ENCODE peak calls at places on chromosomes 7 and 10, in four cellular contexts. U, P, O and I are unnamed samples.
A peak's percentile ranks its signal among the peaks of the same experiment; 100 is the strongest.

GRCh38 chr7:147547252-147547897 is 1043.2 kb upstream of the C7orf33 start:
- DNase-seq in U (peak; percentile 49), P (no peak), O (peak; percentile 40), I (peak; percentile 32)

GRCh38 chr10:92184977-92185376 is 105.9 kb downstream of the CPEB3 start:
- DNase-seq in O (no peak), U (no peak), P (no peak), I (no peak)

GRCh38 chr10:93600861-93601773 is at the start of gene RBP4:
- DNase-seq in P (no peak), U (no peak), O (peak; percentile 43), I (peak; percentile 49)

GRCh38 chr7:89029864-89030263 is 234.3 kb upstream of the TEX47 start:
- DNase-seq in U (no peak), P (no peak), O (no peak), I (peak; percentile 57)

GRCh38 chr10:59004392-59004791 is 172.1 kb upstream of the PHYHIPL start:
- DNase-seq in U (no peak), O (no peak), P (no peak), I (no peak)

GRCh38 chr7:50273870-50274269 is 30.6 kb upstream of the IKZF1 start:
- DNase-seq in U (no peak), P (no peak), O (no peak), I (no peak)

GRCh38 chr10:71613303-71613777 is 106.2 kb downstream of the C10orf105 start:
- DNase-seq in P (no peak), O (peak; percentile 13), U (no peak), I (no peak)

GRCh38 chr7:104903044-104903443 is 111.0 kb upstream of the KMT2E start:
- DNase-seq in O (peak; percentile 45), P (no peak), U (no peak), I (peak; percentile 11)

GRCh38 chr7:44962483-44963251 is 16.1 kb downstream of the MYO1G start:
- DNase-seq in U (no peak), O (peak; percentile 25), P (peak; percentile 89), I (peak; percentile 26)

GRCh38 chr7:151808296-151809155 is 68.4 kb downstream of the PRKAG2 start:
- DNase-seq in O (no peak), P (no peak), U (no peak), I (no peak)

GRCh38 chr7:30470783-30471182 is 7.8 kb downstream of the NOD1 start:
- DNase-seq in O (peak; percentile 88), U (no peak), P (no peak), I (peak; percentile 93)

GRCh38 chr7:128832880-128833147 is 2.6 kb downstream of the FLNC start:
- DNase-seq in U (no peak), P (no peak), O (no peak), I (no peak)

GRCh38 chr7:69663911-69664310 is 65.6 kb downstream of the AUTS2 start:
- DNase-seq in U (no peak), O (no peak), P (no peak), I (no peak)

GRCh38 chr7:152054377-152055230 is 29.1 kb downstream of the GALNT11 start:
- DNase-seq in O (peak; percentile 85), P (no peak), U (no peak), I (peak; percentile 89)

GRCh38 chr10:104255244-104255981 is 721 bp downstream of the GSTO1 start:
- DNase-seq in P (no peak), U (peak; percentile 17), O (peak; percentile 85), I (peak; percentile 90)

GRCh38 chr7:43869898-43870240 is 552 bp upstream of the MRPS24 start:
- DNase-seq in U (no peak), P (no peak), O (peak; percentile 91), I (peak; percentile 95)

GRCh38 chr10:71975891-71976725 is 11.9 kb downstream of the CHST3 start:
- DNase-seq in O (peak; percentile 60), U (peak; percentile 34), P (no peak), I (peak; percentile 65)

GRCh38 chr10:35127289-35127891 is 744 bp downstream of the CREM start:
- DNase-seq in U (peak; percentile 54), P (peak; percentile 94), O (peak; percentile 70), I (peak; percentile 68)

GRCh38 chr10:72418679-72419078 is 64.0 kb upstream of the DNAJB12 start:
- DNase-seq in P (no peak), U (no peak), O (no peak), I (no peak)

GRCh38 chr10:14039968-14040668 is 290.6 kb downstream of the FRMD4A start:
- DNase-seq in U (no peak), P (no peak), O (peak; percentile 88), I (peak; percentile 87)

GRCh38 chr7:50855526-50855925 is 72.8 kb upstream of the GRB10 start:
- DNase-seq in O (no peak), P (no peak), U (no peak), I (no peak)

GRCh38 chr10:77391605-77392235 is 245.9 kb downstream of the KCNMA1 start:
- DNase-seq in P (no peak), U (peak; percentile 43), O (peak; percentile 88), I (peak; percentile 78)

GRCh38 chr10:74927701-74928100 is 101.3 kb downstream of the KAT6B start:
- DNase-seq in U (no peak), P (no peak), O (no peak), I (peak; percentile 59)

GRCh38 chr10:131141645-131142445 is 169.7 kb downstream of the TCERG1L start:
- DNase-seq in U (no peak), O (no peak), P (no peak), I (no peak)

GRCh38 chr10:102660891-102661613 is 16.8 kb downstream of the TRIM8 start:
- DNase-seq in U (peak; percentile 89), O (peak; percentile 71), P (no peak), I (peak; percentile 64)